ENCODE peak calls at places on chromosomes 7 and 10, in eight cellular contexts. M is endothelial cell of umbilical vein, V is IMR-90, Y is mesendoderm, S is bronchial epithelial cell, U is AG04450, B is uterus, Q is adrenal gland. K is an unnamed sample.

GRCh38 chr10:80356563-80356999 is at the start of the genes DYDC1 and DYDC2:
- DNase-seq in U (no peak), B (peak), Y (peak), M (no peak), Q (no peak), V (no peak), S (peak), K (no peak)

GRCh38 chr7:11492307-11492706 is 339.7 kb downstream of the THSD7A start:
- DNase-seq in Y (no peak), S (peak), V (no peak), M (peak), B (no peak), U (no peak), Q (no peak), K (no peak)

GRCh38 chr10:90407116-90407515 is 450.7 kb downstream of the HTR7 start:
- DNase-seq in U (no peak), Q (no peak), M (no peak), B (no peak), Y (peak), V (peak), S (peak), K (no peak)

GRCh38 chr10:127990846-127991542 is 84.1 kb downstream of the PTPRE start:
- DNase-seq in Q (no peak), U (no peak), Y (no peak), S (peak), V (peak), M (peak), B (no peak), K (peak)

GRCh38 chr7:36658603-36659516 is 65.4 kb downstream of the AOAH start:
- DNase-seq in V (peak), B (no peak), Q (no peak), M (peak), U (peak), S (peak), Y (peak), K (peak)

GRCh38 chr7:91287685-91288084 is 23.5 kb downstream of the FZD1 start:
- DNase-seq in B (no peak), Y (no peak), M (peak), Q (no peak), V (peak), U (no peak), S (no peak), K (no peak)

GRCh38 chr7:42561797-42562196 is 324.8 kb upstream of the GLI3 start:
- DNase-seq in S (peak), B (no peak), U (no peak), Q (no peak), V (no peak), M (no peak), Y (no peak), K (no peak)

GRCh38 chr10:100744136-100744979 is 1.0 kb upstream of the PAX2 start:
- DNase-seq in Y (peak), B (no peak), M (no peak), U (no peak), V (no peak), S (no peak), Q (no peak), K (no peak)

GRCh38 chr7:4188646-4189045 is 493.4 kb upstream of the FOXK1 start:
- DNase-seq in S (no peak), Y (no peak), Q (no peak), B (no peak), U (no peak), M (no peak), V (no peak), K (no peak)

GRCh38 chr10:129970404-129971364 is 6.6 kb upstream of the EBF3 start:
- DNase-seq in M (no peak), U (no peak), S (no peak), V (no peak), Q (no peak), Y (no peak), B (no peak), K (no peak)

GRCh38 chr10:129971381-129972144 is 7.5 kb upstream of the EBF3 start:
- DNase-seq in Y (peak), S (no peak), U (no peak), M (peak), Q (no peak), V (peak), B (peak), K (peak)

GRCh38 chr10:129973674-129974059 is 9.6 kb upstream of the EBF3 start:
- DNase-seq in Q (no peak), B (no peak), V (no peak), U (no peak), S (no peak), M (no peak), Y (no peak), K (no peak)

GRCh38 chr10:129972966-129973673 is 9.0 kb upstream of the EBF3 start:
- DNase-seq in U (no peak), V (no peak), S (no peak), B (no peak), Y (no peak), M (no peak), Q (no peak), K (no peak)

DNA sequence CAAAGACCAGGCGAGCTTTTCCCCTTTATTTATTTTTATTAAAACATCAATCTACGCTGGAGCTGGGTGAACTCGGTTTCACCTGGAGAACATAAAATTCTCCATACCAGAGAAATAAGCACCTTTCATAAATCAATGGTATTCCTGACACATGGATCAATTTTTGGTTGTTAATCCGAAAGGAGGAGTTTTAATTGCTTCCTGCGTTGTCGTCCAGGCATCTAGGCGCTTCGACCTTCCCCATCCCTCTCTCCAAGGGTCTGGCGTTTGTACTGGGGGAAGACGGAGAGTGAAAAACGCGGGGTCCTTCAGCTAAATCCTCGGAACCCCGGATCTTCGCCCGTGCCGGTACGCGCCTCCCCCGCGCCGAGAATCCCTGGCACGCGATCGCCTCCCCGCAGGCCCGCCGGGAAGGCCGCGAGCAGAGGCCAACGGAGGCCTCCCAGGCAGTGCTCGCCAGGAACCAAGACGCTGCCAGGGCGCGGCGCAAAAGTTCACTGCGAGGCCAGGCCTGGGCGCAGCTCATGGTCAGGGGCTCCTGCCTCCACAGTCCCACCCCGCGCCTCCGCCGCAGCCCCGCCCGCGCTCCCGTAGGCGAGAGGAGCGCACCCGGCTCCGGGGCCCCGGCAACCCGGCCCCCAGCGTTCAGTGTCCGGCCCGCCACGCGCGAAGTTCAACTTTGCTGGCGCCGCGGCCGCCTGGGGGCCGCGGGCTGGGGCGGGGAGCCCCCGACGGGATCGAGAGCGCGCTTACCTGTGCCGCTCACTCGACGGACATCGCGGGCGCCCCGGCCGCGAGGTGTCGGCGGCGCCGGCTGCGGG is 8.3 kb upstream of the EBF3 start:
- DNase-seq in S (no peak), V (no peak), U (no peak), Y (no peak), M (no peak), Q (no peak), B (no peak), K (peak)
- H3K4me3 ChIP-seq in S (no peak), V (no peak), U (no peak), Y (no peak), M (no peak), Q (peak), B (no peak), K (peak)

DNA sequence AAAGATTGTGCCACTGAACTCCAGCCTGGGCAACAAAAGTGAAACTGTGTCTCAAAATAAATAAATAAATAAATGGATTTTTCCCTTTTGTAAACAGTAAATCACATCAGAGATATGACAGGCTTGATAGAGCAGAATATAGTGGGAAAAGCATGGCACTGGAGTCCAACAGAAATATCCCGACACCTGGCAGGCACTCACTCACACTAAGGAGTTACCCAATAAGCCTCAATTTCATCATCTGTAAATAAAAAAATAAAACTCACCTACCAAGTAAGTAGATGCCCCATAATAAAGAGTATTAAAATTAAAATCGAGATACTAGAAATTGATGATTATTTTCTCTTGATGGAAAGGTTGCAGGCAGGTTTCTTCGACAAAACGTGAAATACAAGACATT is 1.7 kb downstream of the ATE1 start:
- DNase-seq in B (no peak), S (no peak), Y (no peak), Q (no peak), V (no peak), U (no peak), M (peak), K (no peak)
- H3K4me3 ChIP-seq in B (no peak), S (no peak), Y (no peak), Q (peak), V (no peak), U (peak), M (peak), K (peak)

GRCh38 chr7:150629347-150629746 is 2.8 kb downstream of the GIMAP6 start:
- DNase-seq in B (no peak), Q (peak), M (peak), V (no peak), Y (no peak), U (no peak), S (no peak), K (no peak)
- H3K4me3 ChIP-seq in B (no peak), Q (no peak), M (no peak), V (no peak), Y (no peak), U (no peak), S (no peak), K (no peak)

DNA sequence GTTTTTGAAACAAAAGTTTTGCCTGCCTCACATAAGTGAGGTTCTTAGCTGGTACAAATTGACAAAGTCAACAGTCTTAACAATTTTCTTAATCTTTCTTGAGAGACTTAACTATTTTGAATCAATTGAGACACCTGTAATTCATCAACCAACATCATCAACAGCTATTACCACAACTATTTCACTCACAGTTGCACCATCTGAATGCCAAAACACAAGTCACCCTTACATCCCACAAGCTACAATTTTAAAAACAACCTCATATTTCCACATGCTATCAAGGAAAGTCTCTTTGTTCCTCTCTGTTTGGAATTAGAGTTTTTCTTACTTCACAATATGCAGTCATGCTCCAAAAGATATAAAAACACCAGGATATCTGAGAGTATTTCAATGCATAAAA is 4.9 kb downstream of the SMURF1 start:
- DNase-seq in M (no peak), U (no peak), V (peak), S (peak), Y (no peak), Q (no peak), B (no peak), K (peak)
- H3K4me3 ChIP-seq in M (no peak), U (no peak), V (no peak), S (no peak), Y (no peak), Q (no peak), B (no peak), K (no peak)

GRCh38 chr10:70691601-70692000 is 19.3 kb downstream of the ADAMTS14 start:
- DNase-seq in V (no peak), Y (no peak), M (no peak), B (no peak), S (no peak), Q (no peak), U (no peak), K (no peak)

GRCh38 chr10:70694410-70695179 is 22.3 kb downstream of the ADAMTS14 start:
- DNase-seq in B (no peak), Q (no peak), S (no peak), Y (no peak), U (peak), V (peak), M (no peak), K (peak)

GRCh38 chr10:70693619-70694286 is 21.4 kb downstream of the ADAMTS14 start:
- DNase-seq in U (peak), M (no peak), Q (no peak), B (peak), S (no peak), Y (no peak), V (peak), K (peak)

GRCh38 chr10:70690584-70690983 is 18.3 kb downstream of the ADAMTS14 start:
- DNase-seq in M (no peak), Q (no peak), V (no peak), Y (no peak), B (no peak), U (no peak), S (no peak), K (no peak)

DNA sequence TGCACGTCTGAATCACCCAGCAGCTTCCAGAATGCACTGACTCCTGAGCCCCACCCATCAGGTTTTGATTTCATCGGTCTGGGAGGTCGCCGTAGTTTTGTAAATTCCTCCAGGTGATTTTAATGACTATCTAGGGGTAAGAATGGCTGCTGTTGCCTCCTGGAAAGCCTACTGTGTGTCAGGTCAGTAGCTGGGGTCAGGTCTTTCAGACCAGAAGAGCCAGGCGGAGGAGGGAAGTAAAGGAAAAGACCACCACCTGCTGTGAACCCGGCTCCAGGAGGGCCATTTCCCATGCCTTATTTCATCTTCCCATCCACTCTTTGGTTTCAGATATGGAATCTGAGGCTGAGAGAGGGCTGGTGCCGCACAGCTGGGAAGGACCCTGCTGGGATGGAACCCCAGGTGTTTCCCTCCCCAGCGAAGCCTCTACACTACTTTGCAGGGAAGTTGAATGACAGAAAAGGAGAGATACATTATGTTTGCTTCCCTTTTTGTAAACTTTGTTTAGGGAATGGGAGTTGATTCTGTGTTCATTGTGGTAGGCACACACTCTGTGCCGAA is 19.8 kb downstream of the ADAMTS14 start:
- DNase-seq in M (no peak), U (no peak), B (no peak), S (no peak), Q (no peak), V (no peak), Y (no peak), K (no peak)
- H3K4me3 ChIP-seq in M (no peak), U (no peak), B (no peak), S (no peak), Q (no peak), V (no peak), Y (no peak), K (no peak)

GRCh38 chr7:6589151-6589828 is 531 bp upstream of the INTS15 start:
- DNase-seq in S (no peak), B (no peak), M (no peak), V (no peak), U (no peak), Q (no peak), Y (no peak), K (no peak)
- H3K4me3 ChIP-seq in S (peak), B (no peak), M (no peak), V (peak), U (peak), Q (peak), Y (no peak), K (peak)

GRCh38 chr10:11207276-11207809 is 189.7 kb downstream of the CELF2 start:
- DNase-seq in S (no peak), U (no peak), B (no peak), M (no peak), Q (no peak), V (no peak), Y (no peak), K (no peak)

GRCh38 chr10:11201911-11202310 is 184.2 kb downstream of the CELF2 start:
- DNase-seq in S (no peak), U (no peak), M (no peak), Q (no peak), V (no peak), Y (no peak), B (no peak), K (no peak)

GRCh38 chr10:11205026-11205772 is 187.5 kb downstream of the CELF2 start:
- DNase-seq in Q (no peak), M (peak), B (no peak), S (peak), U (no peak), Y (peak), V (peak), K (peak)

GRCh38 chr10:11208243-11208642 is 190.6 kb downstream of the CELF2 start:
- DNase-seq in Y (no peak), M (no peak), B (no peak), U (no peak), V (no peak), Q (no peak), S (no peak), K (no peak)

GRCh38 chr10:11204355-11204879 is 186.7 kb downstream of the CELF2 start:
- DNase-seq in B (no peak), Y (peak), Q (no peak), U (no peak), M (peak), V (no peak), S (no peak), K (no peak)
- H3K4me3 ChIP-seq in B (no peak), Y (no peak), Q (no peak), U (no peak), M (no peak), V (no peak), S (no peak), K (no peak)